ENCODE peak calls at places on chromosomes 5 and 9, in six cellular contexts. S is GM18507, K is NCI-H748 treated with DMSO at 0.1 percent for 48 hours, O is H54, R is glutamatergic neuron, J is T follicular helper cell. Q is an unnamed sample.

GRCh38 chr9:88179080-88179521 is 40.8 kb upstream of the SPATA31C2 start:
- DNase-seq in J (no peak), K (no peak), S (no peak), O (no peak), R (no peak), Q (no peak)

GRCh38 chr5:25701936-25702335 is 1057.2 kb upstream of the CDH10 start:
- DNase-seq in R (no peak), S (no peak), O (no peak), J (no peak), K (no peak), Q (no peak)

GRCh38 chr5:17186271-17186670 is 31.2 kb upstream of the BASP1 start:
- DNase-seq in S (no peak), K (no peak), O (no peak), J (no peak), R (no peak), Q (no peak)

GRCh38 chr5:123220616-123221146 is 131.6 kb downstream of the PRDM6 start:
- DNase-seq in J (no peak), K (no peak), S (no peak), O (no peak), R (no peak), Q (no peak)

GRCh38 chr5:142779163-142779562 is 9.0 kb downstream of the ARHGAP26 start:
- DNase-seq in R (no peak), S (no peak), O (no peak), K (no peak), J (no peak), Q (peak)

GRCh38 chr5:74434124-74434899 is 206.2 kb downstream of the ENC1 start:
- DNase-seq in J (no peak), R (no peak), O (no peak), S (no peak), K (no peak), Q (no peak)

GRCh38 chr9:130333041-130334040 is 67.8 kb downstream of the HMCN2 start:
- DNase-seq in R (peak), S (no peak), O (no peak), J (no peak), K (no peak), Q (no peak)

GRCh38 chr9:127561491-127562270 is 50.4 kb upstream of the STXBP1 start:
- DNase-seq in S (no peak), J (no peak), O (peak), K (no peak), R (no peak), Q (peak)

GRCh38 chr9:72145733-72146132 is 3.5 kb upstream of the GDA start:
- DNase-seq in J (no peak), O (no peak), S (no peak), R (no peak), K (no peak), Q (no peak)

GRCh38 chr9:138008081-138008841 is 130.7 kb downstream of the CACNA1B start:
- DNase-seq in O (peak), J (no peak), K (no peak), R (peak), S (no peak), Q (no peak)

GRCh38 chr5:109324941-109325340 is 84.8 kb downstream of the PJA2 start:
- DNase-seq in S (no peak), O (no peak), R (no peak), J (no peak), K (no peak), Q (no peak)

GRCh38 chr5:132086277-132086794 is 12.7 kb downstream of the CSF2 start:
- DNase-seq in J (no peak), O (peak), K (no peak), S (no peak), R (no peak), Q (peak)

GRCh38 chr5:4875942-4876341 is 264.2 kb upstream of the ADAMTS16 start:
- DNase-seq in R (no peak), S (no peak), O (no peak), K (no peak), J (no peak), Q (no peak)

GRCh38 chr5:151038801-151039238 is 18.4 kb downstream of the GPX3 start:
- DNase-seq in J (no peak), O (peak), S (no peak), R (no peak), K (no peak), Q (no peak)

GRCh38 chr5:27124590-27124989 is 86.2 kb upstream of the CDH9 start:
- DNase-seq in J (no peak), K (peak), S (no peak), R (no peak), O (peak), Q (peak)

GRCh38 chr5:107389130-107389553 is 281.6 kb downstream of the EFNA5 start:
- DNase-seq in O (no peak), R (no peak), J (no peak), K (peak), S (peak), Q (peak)

GRCh38 chr5:138869763-138870500 is 5.2 kb downstream of the LRRTM2 start:
- DNase-seq in R (no peak), S (no peak), O (no peak), J (no peak), K (no peak), Q (peak)

Q was measured in brain microvascular endothelial cell.